ENCODE peak calls at places on chromosomes 12 and 14, in nine cellular contexts. One of them, this sample, is unnamed. For H3K4me1, the result is how much of the 10 kb centered on the place peaks cover.

GRCh38 chr14:24362241-24362960 is 5.6 kb upstream of the NFATC4 start:
- DNase-seq in esophagus squamous epithelium: no peak
- DNase-seq in uterus: no peak
- DNase-seq in hepatocyte: no peak
- DNase-seq in effector memory CD4-positive, alpha-beta T cell: no peak
- DNase-seq in PC-3: no peak
- DNase-seq in tibial artery: no peak
- DNase-seq in IMR-90: peak
- DNase-seq in pancreas: no peak
- DNase-seq in this sample: no peak

GRCh38 chr12:43285248-43285647 is 266.8 kb downstream of the ADAMTS20 start:
- DNase-seq in esophagus squamous epithelium: no peak
- DNase-seq in uterus: peak
- DNase-seq in hepatocyte: no peak
- DNase-seq in effector memory CD4-positive, alpha-beta T cell: no peak
- DNase-seq in PC-3: peak
- DNase-seq in tibial artery: no peak
- DNase-seq in IMR-90: peak
- DNase-seq in pancreas: no peak
- DNase-seq in this sample: no peak

GRCh38 chr14:73829526-73830431 is 21.9 kb upstream of the PTGR2 start:
- DNase-seq in esophagus squamous epithelium: no peak
- DNase-seq in uterus: no peak
- DNase-seq in hepatocyte: peak
- DNase-seq in effector memory CD4-positive, alpha-beta T cell: peak
- DNase-seq in PC-3: peak
- DNase-seq in tibial artery: no peak
- DNase-seq in IMR-90: peak
- DNase-seq in pancreas: no peak
- DNase-seq in this sample: no peak

GRCh38 chr14:96001866-96002510 is 37.2 kb upstream of the C14orf132 start:
- DNase-seq in esophagus squamous epithelium: no peak
- DNase-seq in uterus: no peak
- DNase-seq in hepatocyte: no peak
- DNase-seq in effector memory CD4-positive, alpha-beta T cell: no peak
- DNase-seq in PC-3: no peak
- DNase-seq in tibial artery: no peak
- DNase-seq in IMR-90: peak
- DNase-seq in pancreas: no peak
- DNase-seq in this sample: peak

GRCh38 chr14:64464695-64465094 is 604 bp upstream of the AKAP5 start:
- DNase-seq in esophagus squamous epithelium: no peak
- DNase-seq in uterus: no peak
- DNase-seq in hepatocyte: no peak
- DNase-seq in effector memory CD4-positive, alpha-beta T cell: no peak
- DNase-seq in PC-3: peak
- DNase-seq in tibial artery: no peak
- DNase-seq in IMR-90: no peak
- DNase-seq in pancreas: no peak
- DNase-seq in this sample: no peak

GRCh38 chr14:38203929-38204716 is 3.6 kb upstream of the SSTR1 start:
- DNase-seq in esophagus squamous epithelium: no peak
- DNase-seq in uterus: no peak
- DNase-seq in hepatocyte: no peak
- DNase-seq in effector memory CD4-positive, alpha-beta T cell: no peak
- DNase-seq in PC-3: peak
- DNase-seq in tibial artery: no peak
- DNase-seq in IMR-90: no peak
- DNase-seq in pancreas: no peak
- DNase-seq in this sample: peak

GRCh38 chr14:49858383-49858782 is 5.8 kb upstream of the NEMF start:
- DNase-seq in esophagus squamous epithelium: no peak
- DNase-seq in uterus: no peak
- DNase-seq in hepatocyte: no peak
- DNase-seq in effector memory CD4-positive, alpha-beta T cell: no peak
- DNase-seq in PC-3: no peak
- DNase-seq in tibial artery: no peak
- DNase-seq in IMR-90: no peak
- DNase-seq in pancreas: no peak
- DNase-seq in this sample: no peak

GRCh38 chr14:55749946-55750345 is 169.9 kb downstream of the KTN1 start:
- DNase-seq in esophagus squamous epithelium: no peak
- DNase-seq in uterus: no peak
- DNase-seq in hepatocyte: no peak
- DNase-seq in effector memory CD4-positive, alpha-beta T cell: no peak
- DNase-seq in PC-3: no peak
- DNase-seq in tibial artery: no peak
- DNase-seq in IMR-90: no peak
- DNase-seq in pancreas: no peak
- DNase-seq in this sample: peak

GRCh38 chr14:74616507-74616906 is 4.5 kb upstream of the LTBP2 start:
- DNase-seq in esophagus squamous epithelium: no peak
- DNase-seq in uterus: no peak
- DNase-seq in hepatocyte: peak
- DNase-seq in effector memory CD4-positive, alpha-beta T cell: no peak
- DNase-seq in PC-3: peak
- DNase-seq in tibial artery: no peak
- DNase-seq in IMR-90: peak
- DNase-seq in pancreas: no peak
- DNase-seq in this sample: no peak

GRCh38 chr12:12927211-12928079 is 24.5 kb downstream of the GPRC5D start:
- DNase-seq in esophagus squamous epithelium: no peak
- DNase-seq in uterus: peak
- DNase-seq in hepatocyte: no peak
- DNase-seq in effector memory CD4-positive, alpha-beta T cell: peak
- DNase-seq in PC-3: no peak
- DNase-seq in tibial artery: peak
- DNase-seq in IMR-90: peak
- DNase-seq in pancreas: peak
- DNase-seq in this sample: no peak

GRCh38 chr14:33596211-33597080 is 354.4 kb downstream of the EGLN3 start:
- DNase-seq in esophagus squamous epithelium: no peak
- DNase-seq in uterus: no peak
- DNase-seq in hepatocyte: no peak
- DNase-seq in effector memory CD4-positive, alpha-beta T cell: no peak
- DNase-seq in PC-3: no peak
- DNase-seq in tibial artery: no peak
- DNase-seq in IMR-90: no peak
- DNase-seq in pancreas: no peak
- DNase-seq in this sample: no peak

GRCh38 chr14:52059614-52060013 is 9.2 kb downstream of the NID2 start:
- DNase-seq in esophagus squamous epithelium: no peak
- DNase-seq in uterus: no peak
- DNase-seq in hepatocyte: no peak
- DNase-seq in effector memory CD4-positive, alpha-beta T cell: no peak
- DNase-seq in PC-3: no peak
- DNase-seq in tibial artery: no peak
- DNase-seq in IMR-90: no peak
- DNase-seq in pancreas: no peak
- DNase-seq in this sample: no peak

GRCh38 chr14:52063107-52063506 is 5.8 kb downstream of the NID2 start:
- DNase-seq in esophagus squamous epithelium: no peak
- DNase-seq in uterus: peak
- DNase-seq in hepatocyte: peak
- DNase-seq in effector memory CD4-positive, alpha-beta T cell: no peak
- DNase-seq in PC-3: no peak
- DNase-seq in tibial artery: no peak
- DNase-seq in IMR-90: peak
- DNase-seq in pancreas: no peak
- DNase-seq in this sample: no peak

GRCh38 chr14:52061890-52062289 is 7.0 kb downstream of the NID2 start:
- DNase-seq in esophagus squamous epithelium: no peak
- DNase-seq in uterus: no peak
- DNase-seq in hepatocyte: no peak
- DNase-seq in effector memory CD4-positive, alpha-beta T cell: no peak
- DNase-seq in PC-3: no peak
- DNase-seq in tibial artery: no peak
- DNase-seq in IMR-90: no peak
- DNase-seq in pancreas: no peak
- DNase-seq in this sample: no peak

GRCh38 chr14:52060080-52060479 is 8.8 kb downstream of the NID2 start:
- DNase-seq in esophagus squamous epithelium: no peak
- DNase-seq in uterus: no peak
- DNase-seq in hepatocyte: no peak
- DNase-seq in effector memory CD4-positive, alpha-beta T cell: no peak
- DNase-seq in PC-3: no peak
- DNase-seq in tibial artery: no peak
- DNase-seq in IMR-90: no peak
- DNase-seq in pancreas: no peak
- DNase-seq in this sample: no peak

GRCh38 chr14:52061380-52061779 is 7.5 kb downstream of the NID2 start:
- DNase-seq in esophagus squamous epithelium: no peak
- DNase-seq in uterus: no peak
- DNase-seq in hepatocyte: no peak
- DNase-seq in effector memory CD4-positive, alpha-beta T cell: no peak
- DNase-seq in PC-3: no peak
- DNase-seq in tibial artery: no peak
- DNase-seq in IMR-90: no peak
- DNase-seq in pancreas: no peak
- DNase-seq in this sample: no peak
- H3K27ac ChIP-seq in esophagus squamous epithelium: peak
- H3K27ac ChIP-seq in uterus: peak
- H3K27ac ChIP-seq in hepatocyte: peak
- H3K27ac ChIP-seq in effector memory CD4-positive, alpha-beta T cell: no peak
- H3K27ac ChIP-seq in PC-3: no peak
- H3K27ac ChIP-seq in tibial artery: no peak
- H3K27ac ChIP-seq in IMR-90: no peak
- H3K27ac ChIP-seq in pancreas: no peak
- H3K27ac ChIP-seq in this sample: no peak

DNA sequence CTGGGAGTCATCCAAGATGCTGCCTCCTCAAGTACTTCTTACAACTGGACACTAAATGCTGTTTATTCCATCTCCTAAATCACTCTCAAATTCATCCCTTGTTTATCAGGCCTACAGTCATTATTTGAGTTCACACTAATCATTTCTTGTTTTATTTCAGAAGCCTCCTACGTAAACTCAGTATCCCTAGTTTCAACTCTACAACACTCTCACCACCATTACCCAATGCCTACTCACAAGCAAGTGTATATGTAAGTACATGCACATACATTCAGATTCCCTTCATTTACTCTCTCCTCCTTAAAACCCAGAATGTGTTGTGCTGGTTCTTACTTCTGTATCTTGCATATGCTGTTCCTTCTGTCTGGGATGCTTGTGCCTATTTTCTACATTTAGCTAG is 43.0 kb downstream of the DDHD1 start:
- DNase-seq in esophagus squamous epithelium: no peak
- DNase-seq in uterus: no peak
- DNase-seq in hepatocyte: no peak
- DNase-seq in effector memory CD4-positive, alpha-beta T cell: no peak
- DNase-seq in PC-3: no peak
- DNase-seq in tibial artery: no peak
- DNase-seq in IMR-90: no peak
- DNase-seq in pancreas: no peak
- DNase-seq in this sample: no peak
- H3K4me3 ChIP-seq in esophagus squamous epithelium: no peak
- H3K4me3 ChIP-seq in uterus: no peak
- H3K4me3 ChIP-seq in hepatocyte: no peak
- H3K4me3 ChIP-seq in effector memory CD4-positive, alpha-beta T cell: no peak
- H3K4me3 ChIP-seq in PC-3: no peak
- H3K4me3 ChIP-seq in tibial artery: no peak
- H3K4me3 ChIP-seq in IMR-90: no peak
- H3K4me3 ChIP-seq in pancreas: no peak
- H3K4me3 ChIP-seq in this sample: no peak

GRCh38 chr14:105411985-105412767 is 7.5 kb upstream of the MTA1 start:
- DNase-seq in esophagus squamous epithelium: no peak
- DNase-seq in uterus: no peak
- DNase-seq in hepatocyte: no peak
- DNase-seq in effector memory CD4-positive, alpha-beta T cell: no peak
- DNase-seq in PC-3: no peak
- DNase-seq in tibial artery: no peak
- DNase-seq in IMR-90: no peak
- DNase-seq in pancreas: no peak
- DNase-seq in this sample: no peak
- H3K4me1 ChIP-seq in esophagus squamous epithelium: under half
- H3K4me1 ChIP-seq in uterus: under half
- H3K4me1 ChIP-seq in hepatocyte: under half
- H3K4me1 ChIP-seq in effector memory CD4-positive, alpha-beta T cell: under half
- H3K4me1 ChIP-seq in PC-3: under half
- H3K4me1 ChIP-seq in tibial artery: under half
- H3K4me1 ChIP-seq in IMR-90: under half
- H3K4me1 ChIP-seq in pancreas: under half
- H3K4me1 ChIP-seq in this sample: under half

GRCh38 chr12:105740337-105740736 is 398.4 kb downstream of the NUAK1 start:
- DNase-seq in esophagus squamous epithelium: no peak
- DNase-seq in uterus: no peak
- DNase-seq in hepatocyte: no peak
- DNase-seq in effector memory CD4-positive, alpha-beta T cell: no peak
- DNase-seq in PC-3: no peak
- DNase-seq in tibial artery: no peak
- DNase-seq in IMR-90: no peak
- DNase-seq in pancreas: no peak
- DNase-seq in this sample: no peak

GRCh38 chr12:105744659-105745058 is 394.1 kb downstream of the NUAK1 start:
- DNase-seq in esophagus squamous epithelium: no peak
- DNase-seq in uterus: no peak
- DNase-seq in hepatocyte: no peak
- DNase-seq in effector memory CD4-positive, alpha-beta T cell: no peak
- DNase-seq in PC-3: no peak
- DNase-seq in tibial artery: no peak
- DNase-seq in IMR-90: no peak
- DNase-seq in pancreas: no peak
- DNase-seq in this sample: no peak

GRCh38 chr12:105740970-105741725 is 397.6 kb downstream of the NUAK1 start:
- DNase-seq in esophagus squamous epithelium: no peak
- DNase-seq in uterus: peak
- DNase-seq in hepatocyte: peak
- DNase-seq in effector memory CD4-positive, alpha-beta T cell: no peak
- DNase-seq in PC-3: peak
- DNase-seq in tibial artery: peak
- DNase-seq in IMR-90: peak
- DNase-seq in pancreas: no peak
- DNase-seq in this sample: no peak

GRCh38 chr12:105742567-105742874 is 396.2 kb downstream of the NUAK1 start:
- DNase-seq in esophagus squamous epithelium: no peak
- DNase-seq in uterus: no peak
- DNase-seq in hepatocyte: no peak
- DNase-seq in effector memory CD4-positive, alpha-beta T cell: no peak
- DNase-seq in PC-3: no peak
- DNase-seq in tibial artery: no peak
- DNase-seq in IMR-90: no peak
- DNase-seq in pancreas: no peak
- DNase-seq in this sample: no peak

DNA sequence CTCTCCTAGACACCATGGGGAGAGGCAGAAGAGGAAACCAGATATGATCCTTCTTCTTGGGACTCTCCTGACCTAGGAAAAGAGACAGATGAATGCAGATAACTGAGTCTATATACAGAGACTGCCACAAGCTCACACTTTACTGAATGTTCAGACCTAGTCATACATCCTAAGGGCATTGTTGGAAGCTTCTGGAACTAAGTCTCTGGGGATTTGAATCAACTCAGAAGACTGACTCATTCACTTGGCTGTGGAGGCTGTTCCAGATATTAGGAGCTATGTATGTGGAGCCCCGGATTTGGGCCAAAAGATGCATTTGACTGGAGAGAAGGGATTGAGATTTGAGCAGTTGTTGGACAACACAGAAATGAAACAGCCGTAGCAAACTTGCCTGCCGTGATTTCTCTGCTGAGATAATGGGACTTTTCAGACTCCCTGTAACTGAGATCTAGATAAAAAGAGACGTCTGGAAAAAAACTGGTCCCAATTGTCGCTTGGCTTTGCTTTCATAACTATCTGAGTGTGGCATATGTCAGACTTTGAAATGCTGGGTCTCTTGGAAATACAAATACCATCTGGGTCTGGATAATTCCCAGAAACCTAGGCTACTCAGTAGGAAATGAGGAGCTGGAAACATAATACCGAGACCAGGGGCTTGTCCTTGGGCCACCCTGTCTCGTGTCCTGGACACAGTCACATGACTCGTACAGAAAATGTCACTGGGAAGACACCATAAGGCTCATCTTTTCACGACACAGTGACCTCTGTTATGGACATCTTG is 396.8 kb downstream of the NUAK1 start:
- DNase-seq in esophagus squamous epithelium: no peak
- DNase-seq in uterus: peak
- DNase-seq in hepatocyte: peak
- DNase-seq in effector memory CD4-positive, alpha-beta T cell: no peak
- DNase-seq in PC-3: peak
- DNase-seq in tibial artery: peak
- DNase-seq in IMR-90: peak
- DNase-seq in pancreas: no peak
- DNase-seq in this sample: peak
- H3K27ac ChIP-seq in esophagus squamous epithelium: peak
- H3K27ac ChIP-seq in uterus: peak
- H3K27ac ChIP-seq in hepatocyte: peak
- H3K27ac ChIP-seq in effector memory CD4-positive, alpha-beta T cell: no peak
- H3K27ac ChIP-seq in PC-3: no peak
- H3K27ac ChIP-seq in tibial artery: peak
- H3K27ac ChIP-seq in IMR-90: no peak
- H3K27ac ChIP-seq in pancreas: no peak
- H3K27ac ChIP-seq in this sample: no peak